ENCODE peak calls at places on chromosomes 2 and 18, in four cellular contexts. S is NT2/D1, X is foreskin fibroblast, N is Panc1. K is an unnamed sample.

GRCh38 chr2:48471048-48471474 is 58.9 kb upstream of the STON1 start:
- DNase-seq in S (peak; percentile 62), X (peak; percentile 79), N (peak; percentile 32), K (no peak)

GRCh38 chr2:220961461-220961860 is 610.6 kb downstream of the EPHA4 start:
- DNase-seq in S (no peak), X (no peak), N (no peak), K (no peak)

GRCh38 chr2:161428240-161428587 is 12.1 kb downstream of the TBR1 start:
- DNase-seq in S (no peak), X (no peak), N (no peak), K (no peak)

GRCh38 chr2:99926986-99927385 is 215.4 kb downstream of the AFF3 start:
- DNase-seq in S (no peak), X (peak; percentile 5), N (no peak), K (no peak)

GRCh38 chr2:235551965-235552364 is 58.1 kb downstream of the AGAP1 start:
- DNase-seq in S (peak; percentile 68), X (peak; percentile 68), N (peak; percentile 8), K (peak; percentile 76)

GRCh38 chr2:13558368-13558767 is 841.6 kb downstream of the TRIB2 start:
- DNase-seq in S (no peak), X (no peak), N (peak; percentile 12), K (no peak)

GRCh38 chr2:164771897-164772296 is 69.7 kb downstream of the COBLL1 start:
- DNase-seq in S (no peak), X (no peak), N (no peak), K (no peak)

GRCh38 chr18:77250926-77251729 is 1.5 kb downstream of the GALR1 start:
- DNase-seq in S (no peak), X (peak; percentile 2), N (no peak), K (no peak)

GRCh38 chr18:55694291-55694690 is 106.3 kb upstream of the TCF4 start:
- DNase-seq in S (no peak), X (peak; percentile 9), N (no peak), K (no peak)

GRCh38 chr2:128611421-128612320 is 293.0 kb upstream of the HS6ST1 start:
- DNase-seq in S (no peak), X (no peak), N (no peak), K (no peak)

GRCh38 chr2:9234680-9235387 is 28.2 kb downstream of the ASAP2 start:
- DNase-seq in S (no peak), X (peak; percentile 84), N (no peak), K (peak; percentile 46)

GRCh38 chr2:162017233-162017632 is 56.8 kb downstream of the DPP4 start:
- DNase-seq in S (no peak), X (no peak), N (no peak), K (no peak)

GRCh38 chr2:27077231-27077630 is 1.2 kb upstream of the EMILIN1 start:
- DNase-seq in S (no peak), X (no peak), N (no peak), K (no peak)

GRCh38 chr2:147026664-147027278 is 818.1 kb upstream of the ACVR2A start:
- DNase-seq in S (no peak), X (peak; percentile 90), N (no peak), K (no peak)

GRCh38 chr2:85791704-85792565 is 38.1 kb downstream of the ATOH8 start:
- DNase-seq in S (no peak), X (no peak), N (no peak), K (peak; percentile 8)
- H3K4me3 ChIP-seq in S (no peak overlapping the region), X (no peak overlapping the region), N (no peak overlapping the region), K (no peak overlapping the region)

GRCh38 chr18:53701697-53702096 is 522.8 kb downstream of the MBD2 start:
- DNase-seq in S (no peak), X (no peak), N (no peak), K (no peak)
- H3K4me3 ChIP-seq in S (no peak overlapping the region), X (no peak overlapping the region), N (no peak overlapping the region), K (no peak overlapping the region)

DNA sequence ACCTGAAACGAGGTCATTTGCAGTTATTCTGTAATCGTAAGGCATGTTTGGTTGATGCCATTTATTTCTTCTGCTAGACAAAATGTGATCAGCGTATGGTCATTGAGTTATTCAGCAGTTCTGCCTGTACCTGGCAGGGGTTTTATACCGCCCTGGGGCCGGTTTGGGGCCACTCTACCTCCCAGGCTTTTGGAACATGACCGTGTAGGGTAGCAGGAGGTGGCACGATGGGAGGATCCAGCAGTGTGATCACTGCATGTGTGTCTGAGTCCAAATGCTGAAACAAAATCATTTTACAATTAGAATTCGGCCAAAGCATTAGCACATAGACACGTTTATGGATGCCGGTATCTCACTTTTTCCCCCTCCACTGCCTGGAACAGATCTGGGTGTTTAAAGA is 26.7 kb downstream of the LPIN1 start:
- DNase-seq in S (no peak), X (no peak), N (no peak), K (no peak)
- H3K4me3 ChIP-seq in S (no peak overlapping the region), X (no peak overlapping the region), N (no peak overlapping the region), K (no peak overlapping the region)

GRCh38 chr2:127422631-127423475 is 4.6 kb downstream of the PROC start:
- DNase-seq in S (peak; percentile 15), X (no peak), N (no peak), K (peak; percentile 45)
- H3K4me3 ChIP-seq in S (peak overlapping the region; percentile 51), X (peak overlapping the region; percentile 39), N (peak overlapping the region; percentile 43), K (no peak overlapping the region)

GRCh38 chr2:224142397-224143312 is 103.6 kb upstream of the SERPINE2 start:
- DNase-seq in S (no peak), X (peak; percentile 87), N (no peak), K (no peak)
- H3K4me3 ChIP-seq in S (no peak overlapping the region), X (no peak overlapping the region), N (no peak overlapping the region), K (no peak overlapping the region)

DNA sequence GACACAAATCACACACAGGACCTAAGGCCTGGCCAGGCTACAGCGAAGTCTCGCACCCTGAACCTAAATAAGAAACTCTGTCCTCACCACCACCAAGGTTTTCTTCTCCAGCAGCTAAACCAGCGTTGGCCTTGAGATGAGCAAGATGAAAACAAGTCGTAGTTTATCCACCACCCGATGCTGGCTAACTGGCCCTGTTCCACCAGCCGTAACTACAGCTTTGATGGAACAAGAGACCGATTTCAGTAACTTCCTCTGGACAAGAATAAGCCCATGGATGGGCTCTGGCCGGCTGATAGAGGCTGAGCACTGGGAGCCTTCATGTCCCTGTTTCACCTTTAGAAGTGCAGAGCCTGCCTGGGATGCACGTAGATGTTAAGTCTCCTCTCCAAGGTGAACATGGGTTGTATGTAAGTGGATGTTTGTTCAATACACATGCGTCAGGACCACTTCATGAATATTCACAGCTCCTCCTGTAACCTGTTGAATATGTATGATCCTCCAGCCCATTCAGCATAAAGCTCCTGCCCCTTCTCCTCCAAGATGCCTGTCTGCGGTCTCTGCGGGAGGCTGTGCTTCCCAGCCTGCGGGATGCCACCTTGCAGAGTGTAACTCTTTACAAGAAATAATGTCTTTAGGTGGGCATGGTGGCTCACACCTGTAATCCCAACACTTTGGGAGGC is 24.2 kb downstream of the ADI1 start:
- DNase-seq in S (no peak), X (no peak), N (no peak), K (no peak)
- H3K4me3 ChIP-seq in S (no peak overlapping the region), X (no peak overlapping the region), N (no peak overlapping the region), K (no peak overlapping the region)

DNA sequence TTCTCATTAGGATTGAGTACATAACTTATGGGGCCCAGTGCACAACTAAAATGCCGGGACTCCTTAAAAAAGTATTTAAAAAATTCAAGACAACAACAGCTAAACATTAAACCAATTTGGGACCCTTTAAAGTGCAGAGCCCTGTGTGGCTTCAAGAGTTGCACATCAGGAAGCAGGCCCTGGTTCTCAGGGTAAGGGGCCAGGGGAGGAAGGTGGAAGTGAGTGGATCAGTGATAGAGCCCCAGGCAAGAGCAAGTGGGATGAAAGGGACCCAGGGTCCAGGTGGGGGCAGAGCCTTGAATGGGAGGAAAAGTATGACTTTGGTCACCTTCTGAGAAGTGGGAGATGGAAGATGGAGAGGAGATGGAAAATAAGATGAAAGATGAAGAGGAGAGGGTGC is 2.3 kb upstream of the FHOD3 start:
- DNase-seq in S (no peak), X (no peak), N (no peak), K (no peak)
- H3K4me3 ChIP-seq in S (no peak overlapping the region), X (no peak overlapping the region), N (no peak overlapping the region), K (no peak overlapping the region)